ENCODE peak calls at places on chromosomes 5 and 9, in five cellular contexts. L, E, N, D and P are unnamed samples.

GRCh38 chr9:95778957-95779356 is 96.5 kb upstream of the ERCC6L2 start:
- DNase-seq in D (no peak), L (peak; percentile 89), E (no peak), N (no peak), P (no peak)

GRCh38 chr5:135041726-135042125 is 7.7 kb upstream of the PITX1 start:
- DNase-seq in D (no peak), N (no peak), L (no peak), E (no peak), P (peak; percentile 42)

GRCh38 chr5:174935854-174936474 is 211.6 kb downstream of the MSX2 start:
- DNase-seq in N (peak; percentile 83), L (peak; percentile 39), D (no peak), E (peak; percentile 78), P (peak; percentile 60)

GRCh38 chr5:6280425-6281100 is 97.8 kb downstream of the MED10 start:
- DNase-seq in D (no peak), L (no peak), E (no peak), N (no peak), P (no peak)

GRCh38 chr5:1565737-1566734 is 42.3 kb upstream of the LPCAT1 start:
- DNase-seq in D (no peak), N (no peak), L (no peak), E (no peak), P (no peak)

GRCh38 chr9:33690156-33690908 is 105.0 kb upstream of the PRSS3 start:
- DNase-seq in E (no peak), D (no peak), L (no peak), N (no peak), P (no peak)

GRCh38 chr5:683619-684481 is 9.3 kb downstream of the TPPP start:
- DNase-seq in L (no peak), N (peak; percentile 18), E (no peak), D (peak; percentile 73), P (no peak)

GRCh38 chr5:181181650-181182565 is 23.1 kb downstream of the TRIM7 start:
- DNase-seq in L (peak; percentile 57), D (peak; percentile 76), N (peak; percentile 87), E (peak; percentile 87), P (peak; percentile 88)

GRCh38 chr5:108753877-108754276 is 6.2 kb downstream of the FER start:
- DNase-seq in N (no peak), D (no peak), L (peak; percentile 87), E (no peak), P (no peak)

GRCh38 chr9:34362614-34363013 is 14.1 kb downstream of the MYORG start:
- DNase-seq in N (no peak), L (no peak), E (no peak), D (no peak), P (no peak)

GRCh38 chr9:133063500-133064231 is 1.9 kb downstream of the CEL start:
- DNase-seq in D (no peak), E (no peak), N (no peak), L (no peak), P (no peak)

GRCh38 chr9:123339666-123340414 is 16.2 kb upstream of the CRB2 start:
- DNase-seq in N (no peak), E (no peak), L (peak; percentile 40), D (no peak), P (peak; percentile 67)

GRCh38 chr9:561430-561829 is 280.1 kb upstream of the DMRT1 start:
- DNase-seq in D (peak; percentile 37), E (no peak), L (peak; percentile 40), N (no peak), P (no peak)

GRCh38 chr5:135372654-135373381 is 26.2 kb downstream of the MACROH2A1 start:
- DNase-seq in N (no peak), L (no peak), E (no peak), D (no peak), P (no peak)

GRCh38 chr5:107713228-107713627 is 42.5 kb upstream of the EFNA5 start:
- DNase-seq in D (no peak), L (no peak), E (no peak), N (no peak), P (no peak)

GRCh38 chr5:107778651-107779050 is 107.9 kb upstream of the EFNA5 start:
- DNase-seq in D (no peak), N (no peak), E (no peak), L (no peak), P (no peak)

GRCh38 chr9:127958728-127959127 is 21.1 kb upstream of the DPM2 start:
- DNase-seq in D (no peak), E (no peak), L (no peak), N (no peak), P (no peak)
- H3K4me1 ChIP-seq in D (peaks cover 82% of the 10 kb centered on the region), E (peaks cover 12% of the 10 kb centered on the region), L (peaks cover 4% of the 10 kb centered on the region), N (peaks cover 3% of the 10 kb centered on the region), P (peaks cover 13% of the 10 kb centered on the region)

GRCh38 chr9:134968823-134969090 is 51.0 kb upstream of the FCN1 start:
- DNase-seq in E (no peak), N (no peak), L (no peak), D (no peak), P (no peak)

GRCh38 chr9:134969401-134969800 is 51.7 kb upstream of the FCN1 start:
- DNase-seq in D (no peak), L (no peak), N (no peak), E (no peak), P (no peak)

GRCh38 chr9:134966697-134967546 is 49.2 kb upstream of the FCN1 start:
- DNase-seq in L (no peak), N (no peak), E (no peak), D (no peak), P (no peak)

GRCh38 chr9:134967547-134967930 is 49.8 kb upstream of the FCN1 start:
- DNase-seq in D (no peak), L (peak; percentile 7), N (no peak), E (no peak), P (no peak)

DNA sequence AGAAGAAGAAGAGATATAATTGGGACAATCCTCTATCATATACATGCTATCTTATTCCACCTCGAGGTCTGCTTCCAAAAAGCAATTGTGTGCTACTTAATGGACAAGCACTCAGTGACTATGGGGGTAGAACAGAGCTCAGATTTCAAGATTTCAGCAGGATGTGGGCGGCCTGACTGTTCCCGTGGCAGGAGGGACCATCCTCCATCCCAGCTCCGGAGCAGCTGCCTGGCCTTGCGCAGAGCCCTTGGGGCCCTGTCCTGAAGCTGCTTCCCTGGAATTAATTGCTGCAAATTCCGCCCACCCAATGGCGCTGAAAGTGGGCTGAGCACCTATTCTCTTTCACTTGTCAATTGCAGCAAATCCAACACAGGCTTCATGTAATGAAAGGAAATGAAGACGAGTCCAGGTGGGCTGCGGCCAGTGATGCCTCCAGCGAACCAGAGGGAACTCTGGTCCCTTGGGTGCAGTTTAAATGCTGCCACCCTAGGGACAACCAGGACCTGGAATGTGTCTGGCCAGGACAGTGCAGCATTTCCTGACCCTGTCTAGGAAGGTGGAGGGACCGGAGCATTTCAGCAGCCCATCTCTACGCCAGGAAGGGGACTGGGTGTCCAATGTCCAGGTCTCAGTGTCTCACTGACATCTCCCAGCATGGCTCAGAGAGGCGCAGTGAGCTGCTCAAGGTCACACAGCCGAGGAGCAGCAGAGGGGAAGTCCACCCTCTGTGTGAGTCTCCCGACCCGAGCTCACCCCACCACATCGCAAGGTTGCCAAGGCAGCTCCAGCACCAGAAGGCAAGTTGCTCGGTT is 50.5 kb upstream of the FCN1 start:
- DNase-seq in E (peak; percentile 73), D (no peak), N (no peak), L (peak; percentile 40), P (no peak)
- H2AFZ ChIP-seq in E (no peak overlapping the region), D (no peak overlapping the region), N (no peak overlapping the region), L (no peak overlapping the region), P (no peak overlapping the region)

GRCh38 chr5:52727568-52727967 is 60.1 kb upstream of the ITGA1 start:
- DNase-seq in L (peak; percentile 48), D (peak; percentile 61), N (no peak), E (no peak), P (no peak)
- H3K4me1 ChIP-seq in L (peaks cover 2% of the 10 kb centered on the region), D (peaks cover 11% of the 10 kb centered on the region), N (no peaks in the 10 kb centered on the region), E (no peaks in the 10 kb centered on the region), P (no peaks in the 10 kb centered on the region)

GRCh38 chr5:112183103-112183634 is 235.9 kb downstream of the EPB41L4A start:
- DNase-seq in E (peak; percentile 58), N (no peak), D (peak; percentile 78), L (peak; percentile 74), P (no peak)
- H2AFZ ChIP-seq in E (no peak overlapping the region), N (no peak overlapping the region), D (peak overlapping the region; percentile 2), L (no peak overlapping the region), P (no peak overlapping the region)

GRCh38 chr5:143355710-143356109 is 47.8 kb downstream of the NR3C1 start:
- DNase-seq in D (peak; percentile 86), N (no peak), E (no peak), L (peak; percentile 93), P (no peak)

GRCh38 chr5:143362828-143363227 is 40.7 kb downstream of the NR3C1 start:
- DNase-seq in D (no peak), E (no peak), N (no peak), L (no peak), P (no peak)

GRCh38 chr5:143356855-143357254 is 46.6 kb downstream of the NR3C1 start:
- DNase-seq in L (no peak), D (no peak), E (no peak), N (no peak), P (no peak)

GRCh38 chr5:143361438-143361837 is 42.0 kb downstream of the NR3C1 start:
- DNase-seq in L (no peak), D (no peak), E (no peak), N (no peak), P (no peak)

DNA sequence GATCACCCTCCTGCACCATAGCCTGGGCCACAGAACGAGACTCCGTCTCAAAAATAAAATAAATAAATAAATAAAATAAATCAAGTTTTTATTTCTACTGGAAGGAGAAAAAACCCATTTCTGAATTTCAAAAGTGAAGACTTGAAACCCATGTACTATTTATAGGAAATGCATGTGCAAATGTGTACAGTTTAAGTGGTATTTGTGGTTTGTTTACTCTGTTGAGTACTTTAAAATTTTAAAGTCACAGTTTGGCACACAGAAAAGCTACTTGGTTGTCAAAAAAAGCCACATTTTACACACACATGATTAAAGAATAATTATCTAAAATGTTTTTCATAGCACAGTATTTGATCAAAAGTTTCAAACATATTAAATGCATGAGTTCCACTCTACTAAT is 43.6 kb downstream of the NR3C1 start:
- DNase-seq in L (no peak), N (no peak), E (no peak), D (no peak), P (no peak)
- H3K4me1 ChIP-seq in L (peaks cover 7% of the 10 kb centered on the region), N (no peaks in the 10 kb centered on the region), E (peaks cover 3% of the 10 kb centered on the region), D (peaks cover 22% of the 10 kb centered on the region), P (peaks cover 93% of the 10 kb centered on the region)

GRCh38 chr9:81535542-81536241 is 153.7 kb downstream of the TLE1 start:
- DNase-seq in D (peak; percentile 91), E (peak; percentile 90), N (no peak), L (peak; percentile 84), P (no peak)
- H2AFZ ChIP-seq in D (no peak overlapping the region), E (no peak overlapping the region), N (no peak overlapping the region), L (no peak overlapping the region), P (no peak overlapping the region)

GRCh38 chr9:135817951-135818717 is 89.2 kb downstream of the CAMSAP1 start:
- DNase-seq in L (no peak), E (no peak), D (no peak), N (no peak), P (no peak)
- H3K4me1 ChIP-seq in L (no peaks in the 10 kb centered on the region), E (no peaks in the 10 kb centered on the region), D (no peaks in the 10 kb centered on the region), N (no peaks in the 10 kb centered on the region), P (no peaks in the 10 kb centered on the region)